ENCODE peak calls at places on chromosomes 2 and 18, in nine cellular contexts. One of them, this sample, is unnamed.

GRCh38 chr2:240704651-240705050 is 13.0 kb downstream of the AQP12A start:
- DNase-seq in CD4-positive, CD25-positive, alpha-beta regulatory T cell: peak; percentile 8
- DNase-seq in fibroblast of lung: no peak
- DNase-seq in cardiac muscle cell: no peak
- DNase-seq in Caco-2: no peak
- DNase-seq in Peyer's patch: no peak
- DNase-seq in CD8-positive, alpha-beta T cell: no peak
- DNase-seq in HCT116: no peak
- DNase-seq in IMR-90: no peak
- DNase-seq in this sample: peak; percentile 45

GRCh38 chr18:36829362-36830140 is 624 bp downstream of the KIAA1328 start:
- DNase-seq in fibroblast of lung: peak; percentile 32
- DNase-seq in CD4-positive, CD25-positive, alpha-beta regulatory T cell: no peak
- DNase-seq in CD8-positive, alpha-beta T cell: no peak
- DNase-seq in Peyer's patch: no peak
- DNase-seq in IMR-90: peak; percentile 19
- DNase-seq in Caco-2: no peak
- DNase-seq in HCT116: no peak
- DNase-seq in cardiac muscle cell: no peak
- DNase-seq in this sample: peak; percentile 9

GRCh38 chr2:15634846-15635490 is 43.3 kb downstream of the DDX1 start:
- DNase-seq in CD4-positive, CD25-positive, alpha-beta regulatory T cell: no peak
- DNase-seq in CD8-positive, alpha-beta T cell: no peak
- DNase-seq in Caco-2: no peak
- DNase-seq in HCT116: no peak
- DNase-seq in IMR-90: no peak
- DNase-seq in cardiac muscle cell: peak; percentile 38
- DNase-seq in Peyer's patch: no peak
- DNase-seq in fibroblast of lung: no peak
- DNase-seq in this sample: no peak

GRCh38 chr2:25043241-25043867 is 1.5 kb downstream of the EFR3B start:
- DNase-seq in CD8-positive, alpha-beta T cell: peak; percentile 41
- DNase-seq in CD4-positive, CD25-positive, alpha-beta regulatory T cell: no peak
- DNase-seq in Peyer's patch: no peak
- DNase-seq in HCT116: no peak
- DNase-seq in IMR-90: peak; percentile 89
- DNase-seq in fibroblast of lung: peak; percentile 54
- DNase-seq in Caco-2: no peak
- DNase-seq in cardiac muscle cell: peak; percentile 69
- DNase-seq in this sample: no peak

GRCh38 chr2:144237845-144238637 is 281.9 kb downstream of the ZEB2 start:
- DNase-seq in IMR-90: no peak
- DNase-seq in Peyer's patch: no peak
- DNase-seq in HCT116: no peak
- DNase-seq in CD8-positive, alpha-beta T cell: no peak
- DNase-seq in CD4-positive, CD25-positive, alpha-beta regulatory T cell: no peak
- DNase-seq in fibroblast of lung: no peak
- DNase-seq in Caco-2: no peak
- DNase-seq in cardiac muscle cell: peak; percentile 3
- DNase-seq in this sample: no peak

GRCh38 chr2:143525006-143525405 is 395.8 kb downstream of the ARHGAP15 start:
- DNase-seq in cardiac muscle cell: peak; percentile 26
- DNase-seq in fibroblast of lung: peak; percentile 46
- DNase-seq in IMR-90: peak; percentile 34
- DNase-seq in Peyer's patch: no peak
- DNase-seq in CD8-positive, alpha-beta T cell: no peak
- DNase-seq in CD4-positive, CD25-positive, alpha-beta regulatory T cell: no peak
- DNase-seq in Caco-2: no peak
- DNase-seq in HCT116: no peak
- DNase-seq in this sample: no peak

GRCh38 chr18:23825496-23825895 is 136.2 kb downstream of the LAMA3 start:
- DNase-seq in CD8-positive, alpha-beta T cell: no peak
- DNase-seq in fibroblast of lung: no peak
- DNase-seq in cardiac muscle cell: peak; percentile 11
- DNase-seq in HCT116: no peak
- DNase-seq in CD4-positive, CD25-positive, alpha-beta regulatory T cell: no peak
- DNase-seq in IMR-90: no peak
- DNase-seq in Caco-2: no peak
- DNase-seq in Peyer's patch: no peak
- DNase-seq in this sample: no peak

GRCh38 chr2:240983996-240984498 is 14.4 kb upstream of the SNED1 start:
- DNase-seq in CD4-positive, CD25-positive, alpha-beta regulatory T cell: no peak
- DNase-seq in HCT116: no peak
- DNase-seq in IMR-90: no peak
- DNase-seq in cardiac muscle cell: no peak
- DNase-seq in Caco-2: peak; percentile 23
- DNase-seq in Peyer's patch: no peak
- DNase-seq in CD8-positive, alpha-beta T cell: no peak
- DNase-seq in fibroblast of lung: no peak
- DNase-seq in this sample: no peak

GRCh38 chr2:201996006-201996405 is 37.6 kb upstream of the FZD7 start:
- DNase-seq in CD4-positive, CD25-positive, alpha-beta regulatory T cell: no peak
- DNase-seq in HCT116: no peak
- DNase-seq in IMR-90: no peak
- DNase-seq in CD8-positive, alpha-beta T cell: no peak
- DNase-seq in Peyer's patch: no peak
- DNase-seq in fibroblast of lung: no peak
- DNase-seq in Caco-2: no peak
- DNase-seq in cardiac muscle cell: no peak
- DNase-seq in this sample: no peak

GRCh38 chr18:45687617-45688016 is 36.4 kb upstream of the SLC14A1 start:
- DNase-seq in IMR-90: no peak
- DNase-seq in Peyer's patch: peak; percentile 59
- DNase-seq in Caco-2: no peak
- DNase-seq in cardiac muscle cell: no peak
- DNase-seq in HCT116: no peak
- DNase-seq in CD8-positive, alpha-beta T cell: no peak
- DNase-seq in CD4-positive, CD25-positive, alpha-beta regulatory T cell: no peak
- DNase-seq in fibroblast of lung: no peak
- DNase-seq in this sample: no peak

GRCh38 chr2:218273908-218274249 is 3.6 kb downstream of the PNKD start:
- DNase-seq in CD4-positive, CD25-positive, alpha-beta regulatory T cell: no peak
- DNase-seq in Peyer's patch: no peak
- DNase-seq in Caco-2: no peak
- DNase-seq in CD8-positive, alpha-beta T cell: no peak
- DNase-seq in cardiac muscle cell: no peak
- DNase-seq in fibroblast of lung: no peak
- DNase-seq in IMR-90: no peak
- DNase-seq in HCT116: no peak
- DNase-seq in this sample: no peak

GRCh38 chr2:218275368-218276072 is 5.2 kb downstream of the PNKD start:
- DNase-seq in CD8-positive, alpha-beta T cell: no peak
- DNase-seq in fibroblast of lung: no peak
- DNase-seq in CD4-positive, CD25-positive, alpha-beta regulatory T cell: no peak
- DNase-seq in HCT116: no peak
- DNase-seq in cardiac muscle cell: no peak
- DNase-seq in Peyer's patch: no peak
- DNase-seq in IMR-90: no peak
- DNase-seq in Caco-2: no peak
- DNase-seq in this sample: no peak

GRCh38 chr2:218276986-218277755 is 6.9 kb downstream of the PNKD start:
- DNase-seq in cardiac muscle cell: no peak
- DNase-seq in Peyer's patch: no peak
- DNase-seq in Caco-2: no peak
- DNase-seq in CD8-positive, alpha-beta T cell: no peak
- DNase-seq in IMR-90: no peak
- DNase-seq in HCT116: no peak
- DNase-seq in fibroblast of lung: no peak
- DNase-seq in CD4-positive, CD25-positive, alpha-beta regulatory T cell: no peak
- DNase-seq in this sample: no peak

GRCh38 chr2:218272531-218273212 is 2.4 kb downstream of the PNKD start:
- DNase-seq in cardiac muscle cell: peak; percentile 93
- DNase-seq in fibroblast of lung: peak; percentile 96
- DNase-seq in CD8-positive, alpha-beta T cell: peak; percentile 83
- DNase-seq in Peyer's patch: peak; percentile 84
- DNase-seq in Caco-2: peak; percentile 88
- DNase-seq in IMR-90: peak; percentile 84
- DNase-seq in CD4-positive, CD25-positive, alpha-beta regulatory T cell: peak; percentile 79
- DNase-seq in HCT116: peak; percentile 85
- DNase-seq in this sample: peak; percentile 77

DNA sequence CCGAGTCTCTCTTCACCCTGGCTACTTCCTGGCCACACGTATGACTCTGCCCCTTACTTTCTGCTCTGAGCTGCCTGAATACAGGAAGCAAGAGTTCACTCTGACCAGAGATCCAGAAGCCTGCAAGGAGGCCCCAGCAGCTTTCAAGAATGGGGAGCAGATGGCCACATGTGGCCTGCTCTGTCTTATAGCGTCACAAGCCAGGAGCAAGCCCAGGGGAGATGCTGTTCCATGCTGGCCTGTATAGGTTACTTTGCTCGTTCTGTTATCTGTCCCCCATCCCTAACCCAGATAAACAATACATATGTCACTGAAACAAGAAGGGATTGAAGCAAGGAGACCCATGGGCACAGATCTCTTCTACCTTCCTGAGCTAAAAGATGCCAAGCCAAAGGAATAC is 4.3 kb downstream of the PNKD start:
- DNase-seq in HCT116: no peak
- DNase-seq in cardiac muscle cell: no peak
- DNase-seq in Peyer's patch: no peak
- DNase-seq in Caco-2: no peak
- DNase-seq in IMR-90: no peak
- DNase-seq in CD4-positive, CD25-positive, alpha-beta regulatory T cell: no peak
- DNase-seq in fibroblast of lung: no peak
- DNase-seq in CD8-positive, alpha-beta T cell: no peak
- DNase-seq in this sample: no peak
- H3K4me1 ChIP-seq in HCT116: peaks cover 22% of the 10 kb centered on the region
- H3K4me1 ChIP-seq in cardiac muscle cell: peaks cover 6% of the 10 kb centered on the region
- H3K4me1 ChIP-seq in Peyer's patch: peaks cover 24% of the 10 kb centered on the region
- H3K4me1 ChIP-seq in Caco-2: peaks cover 4% of the 10 kb centered on the region
- H3K4me1 ChIP-seq in IMR-90: peaks cover 7% of the 10 kb centered on the region
- H3K4me1 ChIP-seq in CD4-positive, CD25-positive, alpha-beta regulatory T cell: peaks cover 34% of the 10 kb centered on the region
- H3K4me1 ChIP-seq in fibroblast of lung: peaks cover 11% of the 10 kb centered on the region
- H3K4me1 ChIP-seq in CD8-positive, alpha-beta T cell: peaks cover 25% of the 10 kb centered on the region
- H3K4me1 ChIP-seq in this sample: peaks cover 27% of the 10 kb centered on the region

GRCh38 chr2:204272913-204273312 is 272.4 kb upstream of the PARD3B start:
- DNase-seq in IMR-90: no peak
- DNase-seq in Peyer's patch: no peak
- DNase-seq in fibroblast of lung: no peak
- DNase-seq in HCT116: no peak
- DNase-seq in CD8-positive, alpha-beta T cell: no peak
- DNase-seq in CD4-positive, CD25-positive, alpha-beta regulatory T cell: no peak
- DNase-seq in Caco-2: no peak
- DNase-seq in cardiac muscle cell: no peak
- DNase-seq in this sample: no peak
- H3K4me3 ChIP-seq in IMR-90: no peak overlapping the region
- H3K4me3 ChIP-seq in Peyer's patch: no peak overlapping the region
- H3K4me3 ChIP-seq in fibroblast of lung: no peak overlapping the region
- H3K4me3 ChIP-seq in HCT116: no peak overlapping the region
- H3K4me3 ChIP-seq in CD8-positive, alpha-beta T cell: no peak overlapping the region
- H3K4me3 ChIP-seq in CD4-positive, CD25-positive, alpha-beta regulatory T cell: no peak overlapping the region
- H3K4me3 ChIP-seq in Caco-2: no peak overlapping the region
- H3K4me3 ChIP-seq in cardiac muscle cell: no peak overlapping the region
- H3K4me3 ChIP-seq in this sample: no peak overlapping the region

GRCh38 chr2:233482616-233483015 is 84.0 kb downstream of the USP40 start:
- DNase-seq in IMR-90: no peak
- DNase-seq in Caco-2: no peak
- DNase-seq in CD8-positive, alpha-beta T cell: no peak
- DNase-seq in HCT116: no peak
- DNase-seq in cardiac muscle cell: no peak
- DNase-seq in fibroblast of lung: no peak
- DNase-seq in CD4-positive, CD25-positive, alpha-beta regulatory T cell: no peak
- DNase-seq in Peyer's patch: no peak
- DNase-seq in this sample: no peak

GRCh38 chr2:233486778-233487552 is 79.6 kb downstream of the USP40 start:
- DNase-seq in fibroblast of lung: peak; percentile 67
- DNase-seq in CD8-positive, alpha-beta T cell: no peak
- DNase-seq in Caco-2: no peak
- DNase-seq in cardiac muscle cell: peak; percentile 62
- DNase-seq in Peyer's patch: no peak
- DNase-seq in CD4-positive, CD25-positive, alpha-beta regulatory T cell: no peak
- DNase-seq in HCT116: no peak
- DNase-seq in IMR-90: peak; percentile 94
- DNase-seq in this sample: no peak

GRCh38 chr2:233487748-233488345 is 78.7 kb downstream of the USP40 start:
- DNase-seq in fibroblast of lung: peak; percentile 5
- DNase-seq in Peyer's patch: no peak
- DNase-seq in CD8-positive, alpha-beta T cell: no peak
- DNase-seq in cardiac muscle cell: no peak
- DNase-seq in Caco-2: no peak
- DNase-seq in IMR-90: peak; percentile 4
- DNase-seq in CD4-positive, CD25-positive, alpha-beta regulatory T cell: no peak
- DNase-seq in HCT116: no peak
- DNase-seq in this sample: no peak

GRCh38 chr2:233486357-233486756 is 80.2 kb downstream of the USP40 start:
- DNase-seq in IMR-90: no peak
- DNase-seq in fibroblast of lung: no peak
- DNase-seq in CD8-positive, alpha-beta T cell: no peak
- DNase-seq in HCT116: no peak
- DNase-seq in Peyer's patch: no peak
- DNase-seq in cardiac muscle cell: no peak
- DNase-seq in CD4-positive, CD25-positive, alpha-beta regulatory T cell: no peak
- DNase-seq in Caco-2: no peak
- DNase-seq in this sample: no peak

DNA sequence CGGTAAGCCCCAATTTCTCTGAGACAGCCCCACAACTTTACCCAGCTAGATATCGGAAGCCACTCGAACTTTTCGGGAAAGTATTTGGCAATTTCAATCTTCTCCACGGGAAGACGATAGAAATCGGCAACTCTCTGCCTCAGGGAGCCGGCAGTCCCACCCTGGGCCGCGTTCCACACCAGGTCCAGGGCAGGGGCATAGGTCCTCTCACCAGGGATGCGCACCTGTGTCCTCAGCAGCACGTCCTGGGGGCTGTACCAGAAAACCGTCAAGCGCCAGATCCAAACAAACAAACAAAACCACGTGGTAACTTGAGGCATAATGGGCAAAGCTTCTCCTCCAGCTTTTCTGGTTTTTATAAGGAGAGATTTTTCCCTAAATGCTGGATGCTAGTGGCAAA is 80.9 kb downstream of the USP40 start:
- DNase-seq in CD8-positive, alpha-beta T cell: no peak
- DNase-seq in IMR-90: no peak
- DNase-seq in Caco-2: no peak
- DNase-seq in Peyer's patch: no peak
- DNase-seq in CD4-positive, CD25-positive, alpha-beta regulatory T cell: no peak
- DNase-seq in HCT116: no peak
- DNase-seq in cardiac muscle cell: no peak
- DNase-seq in fibroblast of lung: no peak
- DNase-seq in this sample: no peak
- H3K4me1 ChIP-seq in CD8-positive, alpha-beta T cell: no peaks in the 10 kb centered on the region
- H3K4me1 ChIP-seq in IMR-90: peaks cover 20% of the 10 kb centered on the region
- H3K4me1 ChIP-seq in Caco-2: peaks cover 38% of the 10 kb centered on the region
- H3K4me1 ChIP-seq in Peyer's patch: no peaks in the 10 kb centered on the region
- H3K4me1 ChIP-seq in CD4-positive, CD25-positive, alpha-beta regulatory T cell: no peaks in the 10 kb centered on the region
- H3K4me1 ChIP-seq in HCT116: peaks cover 12% of the 10 kb centered on the region
- H3K4me1 ChIP-seq in cardiac muscle cell: peaks cover 3% of the 10 kb centered on the region
- H3K4me1 ChIP-seq in fibroblast of lung: peaks cover 15% of the 10 kb centered on the region
- H3K4me1 ChIP-seq in this sample: no peaks in the 10 kb centered on the region

DNA sequence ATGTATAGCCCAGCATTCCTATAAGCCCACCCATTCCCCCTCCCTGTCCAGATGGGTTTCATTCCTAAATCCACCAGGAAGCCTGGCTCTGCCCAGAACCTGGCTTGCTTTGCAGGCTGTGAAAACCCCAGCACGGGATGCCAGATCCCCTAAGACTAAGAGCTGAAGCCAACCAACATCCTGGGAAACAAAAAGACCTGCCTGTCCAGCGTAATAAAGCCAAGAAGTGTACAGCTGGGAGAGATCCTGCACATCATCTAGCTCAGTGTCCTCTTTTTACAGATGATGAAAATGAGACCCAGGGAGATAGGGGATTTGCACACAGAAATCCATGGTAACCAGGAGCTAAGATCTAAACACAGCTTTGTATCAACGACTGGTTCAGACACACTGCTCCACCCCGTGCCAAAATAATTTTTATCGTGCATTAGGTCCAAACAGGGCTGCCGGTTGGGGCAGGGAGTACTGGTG is 3.0 kb downstream of the RND3 start:
- DNase-seq in HCT116: no peak
- DNase-seq in cardiac muscle cell: peak; percentile 49
- DNase-seq in Caco-2: no peak
- DNase-seq in CD8-positive, alpha-beta T cell: no peak
- DNase-seq in IMR-90: peak; percentile 42
- DNase-seq in CD4-positive, CD25-positive, alpha-beta regulatory T cell: no peak
- DNase-seq in Peyer's patch: no peak
- DNase-seq in fibroblast of lung: peak; percentile 44
- DNase-seq in this sample: no peak
- H3K4me3 ChIP-seq in HCT116: peak overlapping the region; percentile 83
- H3K4me3 ChIP-seq in cardiac muscle cell: no peak overlapping the region
- H3K4me3 ChIP-seq in Caco-2: peak overlapping the region; percentile 81
- H3K4me3 ChIP-seq in CD8-positive, alpha-beta T cell: no peak overlapping the region
- H3K4me3 ChIP-seq in IMR-90: peak overlapping the region; percentile 92
- H3K4me3 ChIP-seq in CD4-positive, CD25-positive, alpha-beta regulatory T cell: no peak overlapping the region
- H3K4me3 ChIP-seq in Peyer's patch: peak overlapping the region; percentile 92
- H3K4me3 ChIP-seq in fibroblast of lung: peak overlapping the region; percentile 98
- H3K4me3 ChIP-seq in this sample: no peak overlapping the region